ENCODE peak calls at places on chromosomes 16 and 17, in five cellular contexts. Y is stomach, H is HepG2, L is heart left ventricle, U is neural progenitor cell. R is an unnamed sample. For H3K4me1, the result is how much of the 10 kb centered on the place peaks cover.

GRCh38 chr17:79650861-79651260 is 40.0 kb upstream of the RBFOX3 start:
- DNase-seq in H (no peak), U (no peak), L (no peak), Y (peak), R (no peak)

GRCh38 chr17:67528751-67529436 is 151.8 kb downstream of the PITPNC1 start:
- DNase-seq in L (peak), U (peak), Y (peak), H (peak), R (peak)

GRCh38 chr17:14301761-14302401 is 1.0 kb downstream of the HS3ST3B1 start:
- DNase-seq in L (peak), U (peak), H (no peak), Y (peak), R (peak)

GRCh38 chr16:4116328-4117249 is at the start of gene ADCY9:
- DNase-seq in Y (peak), H (peak), L (peak), U (peak), R (peak)

GRCh38 chr17:3896108-3897099 is 3.6 kb upstream of the CAMKK1 start:
- DNase-seq in L (no peak), H (no peak), U (no peak), Y (no peak), R (no peak)

GRCh38 chr16:12225282-12225681 is 248.7 kb downstream of the SNX29 start:
- DNase-seq in Y (no peak), H (no peak), L (no peak), U (no peak), R (no peak)

GRCh38 chr17:49191407-49191916 is 18.9 kb downstream of the GNGT2 start:
- DNase-seq in H (no peak), U (no peak), Y (no peak), L (no peak), R (no peak)

GRCh38 chr17:51365090-51365489 is 104.7 kb downstream of the UTP18 start:
- DNase-seq in H (no peak), U (no peak), L (no peak), Y (no peak), R (no peak)

GRCh38 chr16:85665929-85666328 is 22.8 kb downstream of the GINS2 start:
- DNase-seq in L (no peak), U (no peak), Y (no peak), H (no peak), R (peak)

GRCh38 chr17:82896071-82897000 is 56.5 kb upstream of the ZNF750 start:
- DNase-seq in U (no peak), L (no peak), Y (no peak), H (no peak), R (peak)
- H3K4me1 ChIP-seq in U (under half), L (under half), Y (under half), H (under half), R (under half)

GRCh38 chr16:17413508-17413907 is 57.3 kb downstream of the XYLT1 start:
- DNase-seq in H (no peak), L (no peak), U (no peak), Y (no peak), R (no peak)
- TF ChIP-seq CTCF in H (no peak), L (no peak), U (no peak), Y (no peak), R (no peak)

GRCh38 chr17:75477493-75477862 is 21.0 kb downstream of the TMEM94 start:
- DNase-seq in U (no peak), H (no peak), Y (no peak), L (no peak), R (no peak)
- H3K4me1 ChIP-seq in U (half or more), H (under half), Y (under half), L (half or more), R (under half)

GRCh38 chr17:42613699-42614295 is 4.3 kb downstream of the TUBG1 start:
- DNase-seq in Y (no peak), U (no peak), L (no peak), H (no peak), R (no peak)

GRCh38 chr17:42609182-42609813 is at the start of the genes RETREG3 and TUBG1:
- DNase-seq in U (peak), H (peak), L (peak), Y (peak), R (peak)

GRCh38 chr17:42617956-42618431 is 8.5 kb downstream of the TUBG1 start:
- DNase-seq in U (no peak), H (no peak), L (no peak), Y (no peak), R (no peak)

GRCh38 chr17:42608692-42609181 is 437 bp downstream of the RETREG3 start:
- DNase-seq in Y (no peak), U (peak), L (no peak), H (no peak), R (no peak)

DNA sequence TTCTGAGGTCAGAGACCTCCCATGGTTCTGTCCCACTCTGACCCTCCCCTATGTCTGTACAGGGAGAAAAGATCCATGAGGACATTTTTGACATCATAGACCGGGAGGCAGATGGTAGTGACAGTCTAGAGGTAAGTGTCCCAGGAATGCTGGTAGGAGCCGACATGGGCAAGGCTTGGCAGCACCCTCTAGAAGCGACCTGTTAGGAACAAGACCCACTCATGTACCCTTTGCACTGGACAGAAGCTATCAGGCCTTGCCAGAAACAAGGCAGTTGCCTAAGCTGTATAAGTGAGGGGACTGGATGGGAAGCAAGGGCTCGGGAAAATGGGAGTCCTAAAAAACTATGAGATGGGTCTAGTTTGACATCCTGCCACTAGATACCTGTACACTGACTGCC is 2.5 kb downstream of the TUBG1 start:
- DNase-seq in U (no peak), Y (no peak), H (no peak), L (no peak), R (no peak)
- TF ChIP-seq CTCF in U (no peak), Y (no peak), H (no peak), L (no peak), R (no peak)

R was measured in right lobe of liver.